ENCODE peak calls at places on chromosomes 5 and 9, in ten cellular contexts. One of them, this sample, is unnamed.
A peak's percentile ranks its signal among the peaks of the same experiment; 100 is the strongest.

GRCh38 chr9:133135193-133135745 is 14.2 kb upstream of the RALGDS start:
- DNase-seq in T-helper 17 cell: no peak
- DNase-seq in stromal cell of bone marrow: peak; percentile 58
- DNase-seq in cerebellar cortex: peak; percentile 55
- DNase-seq in T-helper 9 cell: peak; percentile 53
- DNase-seq in NCI-H226: peak; percentile 98
- DNase-seq in activated naive CD8-positive, alpha-beta T cell treated with anti-CD3 and anti-CD28 coated beads for 36 hours: peak; percentile 61
- DNase-seq in amniotic stem cell: peak; percentile 75
- DNase-seq in activated T-helper 9 cell treated with anti-CD3 and anti-CD28 coated beads, Interleukin-2, amount 50 U/mL, for 16 hours: peak; percentile 73
- DNase-seq in fibroblast of mammary gland: peak; percentile 88
- DNase-seq in this sample: no peak

GRCh38 chr5:135821802-135822201 is 12.7 kb upstream of the SLC25A48 start:
- DNase-seq in activated naive CD8-positive, alpha-beta T cell treated with anti-CD3 and anti-CD28 coated beads for 36 hours: no peak
- DNase-seq in T-helper 9 cell: no peak
- DNase-seq in fibroblast of mammary gland: no peak
- DNase-seq in cerebellar cortex: no peak
- DNase-seq in T-helper 17 cell: no peak
- DNase-seq in NCI-H226: no peak
- DNase-seq in activated T-helper 9 cell treated with anti-CD3 and anti-CD28 coated beads, Interleukin-2, amount 50 U/mL, for 16 hours: no peak
- DNase-seq in stromal cell of bone marrow: no peak
- DNase-seq in amniotic stem cell: no peak
- DNase-seq in this sample: no peak

GRCh38 chr9:127846451-127847154 is 7.9 kb downstream of the ENG start:
- DNase-seq in fibroblast of mammary gland: no peak
- DNase-seq in activated naive CD8-positive, alpha-beta T cell treated with anti-CD3 and anti-CD28 coated beads for 36 hours: no peak
- DNase-seq in amniotic stem cell: no peak
- DNase-seq in stromal cell of bone marrow: no peak
- DNase-seq in cerebellar cortex: peak; percentile 40
- DNase-seq in T-helper 9 cell: no peak
- DNase-seq in NCI-H226: no peak
- DNase-seq in activated T-helper 9 cell treated with anti-CD3 and anti-CD28 coated beads, Interleukin-2, amount 50 U/mL, for 16 hours: no peak
- DNase-seq in T-helper 17 cell: no peak
- DNase-seq in this sample: no peak

GRCh38 chr9:88266416-88266815 is 121.8 kb upstream of the SPIN1 start:
- DNase-seq in fibroblast of mammary gland: peak; percentile 9
- DNase-seq in T-helper 9 cell: no peak
- DNase-seq in stromal cell of bone marrow: no peak
- DNase-seq in activated T-helper 9 cell treated with anti-CD3 and anti-CD28 coated beads, Interleukin-2, amount 50 U/mL, for 16 hours: no peak
- DNase-seq in T-helper 17 cell: no peak
- DNase-seq in activated naive CD8-positive, alpha-beta T cell treated with anti-CD3 and anti-CD28 coated beads for 36 hours: no peak
- DNase-seq in cerebellar cortex: no peak
- DNase-seq in NCI-H226: no peak
- DNase-seq in amniotic stem cell: no peak
- DNase-seq in this sample: no peak

GRCh38 chr9:20394928-20395327 is 227.4 kb downstream of the MLLT3 start:
- DNase-seq in fibroblast of mammary gland: no peak
- DNase-seq in T-helper 17 cell: no peak
- DNase-seq in stromal cell of bone marrow: no peak
- DNase-seq in NCI-H226: no peak
- DNase-seq in activated naive CD8-positive, alpha-beta T cell treated with anti-CD3 and anti-CD28 coated beads for 36 hours: no peak
- DNase-seq in T-helper 9 cell: no peak
- DNase-seq in amniotic stem cell: no peak
- DNase-seq in cerebellar cortex: peak; percentile 45
- DNase-seq in activated T-helper 9 cell treated with anti-CD3 and anti-CD28 coated beads, Interleukin-2, amount 50 U/mL, for 16 hours: no peak
- DNase-seq in this sample: no peak

GRCh38 chr5:13276143-13276542 is 668.3 kb downstream of the DNAH5 start:
- DNase-seq in amniotic stem cell: no peak
- DNase-seq in T-helper 9 cell: no peak
- DNase-seq in activated T-helper 9 cell treated with anti-CD3 and anti-CD28 coated beads, Interleukin-2, amount 50 U/mL, for 16 hours: no peak
- DNase-seq in activated naive CD8-positive, alpha-beta T cell treated with anti-CD3 and anti-CD28 coated beads for 36 hours: no peak
- DNase-seq in T-helper 17 cell: no peak
- DNase-seq in NCI-H226: no peak
- DNase-seq in fibroblast of mammary gland: no peak
- DNase-seq in stromal cell of bone marrow: no peak
- DNase-seq in cerebellar cortex: no peak
- DNase-seq in this sample: no peak

GRCh38 chr5:51104556-51104955 is 278.7 kb upstream of the ISL1 start:
- DNase-seq in activated T-helper 9 cell treated with anti-CD3 and anti-CD28 coated beads, Interleukin-2, amount 50 U/mL, for 16 hours: no peak
- DNase-seq in fibroblast of mammary gland: no peak
- DNase-seq in NCI-H226: no peak
- DNase-seq in T-helper 17 cell: no peak
- DNase-seq in T-helper 9 cell: no peak
- DNase-seq in stromal cell of bone marrow: no peak
- DNase-seq in amniotic stem cell: no peak
- DNase-seq in cerebellar cortex: no peak
- DNase-seq in activated naive CD8-positive, alpha-beta T cell treated with anti-CD3 and anti-CD28 coated beads for 36 hours: no peak
- DNase-seq in this sample: no peak

GRCh38 chr5:154138701-154139100 is 51.8 kb upstream of the GALNT10 start:
- DNase-seq in amniotic stem cell: no peak
- DNase-seq in fibroblast of mammary gland: peak; percentile 23
- DNase-seq in stromal cell of bone marrow: peak; percentile 40
- DNase-seq in activated naive CD8-positive, alpha-beta T cell treated with anti-CD3 and anti-CD28 coated beads for 36 hours: no peak
- DNase-seq in cerebellar cortex: peak; percentile 17
- DNase-seq in activated T-helper 9 cell treated with anti-CD3 and anti-CD28 coated beads, Interleukin-2, amount 50 U/mL, for 16 hours: no peak
- DNase-seq in T-helper 17 cell: no peak
- DNase-seq in T-helper 9 cell: no peak
- DNase-seq in NCI-H226: no peak
- DNase-seq in this sample: no peak

GRCh38 chr9:33170464-33171156 is 3.5 kb upstream of the B4GALT1 start:
- DNase-seq in activated naive CD8-positive, alpha-beta T cell treated with anti-CD3 and anti-CD28 coated beads for 36 hours: peak; percentile 47
- DNase-seq in NCI-H226: peak; percentile 41
- DNase-seq in cerebellar cortex: no peak
- DNase-seq in fibroblast of mammary gland: peak; percentile 49
- DNase-seq in T-helper 9 cell: peak; percentile 12
- DNase-seq in T-helper 17 cell: no peak
- DNase-seq in amniotic stem cell: no peak
- DNase-seq in activated T-helper 9 cell treated with anti-CD3 and anti-CD28 coated beads, Interleukin-2, amount 50 U/mL, for 16 hours: peak; percentile 21
- DNase-seq in stromal cell of bone marrow: no peak
- DNase-seq in this sample: no peak